ENCODE peak calls at places on chromosomes 16 and 17, in six cellular contexts. S is HL-60, L is progenitor cell of endocrine pancreas, B is choroid plexus epithelial cell, T is HFF-Myc, Q is PC-9. J is an unnamed sample.
A peak's percentile ranks its signal among the peaks of the same experiment; 100 is the strongest.

GRCh38 chr17:8961861-8962260 is 3.6 kb downstream of the PIK3R5 start:
- DNase-seq in S (no peak), L (no peak), B (no peak), T (no peak), Q (no peak), J (no peak)

GRCh38 chr16:70396209-70396904 is 42.5 kb downstream of the ST3GAL2 start:
- DNase-seq in S (peak; percentile 40), L (no peak), B (peak; percentile 19), T (peak; percentile 45), Q (no peak), J (no peak)

GRCh38 chr16:24163935-24164334 is 92.2 kb upstream of the CACNG3 start:
- DNase-seq in S (no peak), L (no peak), B (no peak), T (no peak), Q (no peak), J (no peak)

GRCh38 chr16:24011237-24011636 is 175.5 kb downstream of the PRKCB start:
- DNase-seq in S (no peak), L (no peak), B (no peak), T (no peak), Q (no peak), J (no peak)

GRCh38 chr17:17420561-17421269 is 56.1 kb upstream of the MED9 start:
- DNase-seq in S (peak; percentile 51), L (no peak), B (peak; percentile 82), T (no peak), Q (no peak), J (peak; percentile 97)

GRCh38 chr16:68915561-68915960 is 72.2 kb downstream of the TANGO6 start:
- DNase-seq in S (no peak), L (no peak), B (no peak), T (no peak), Q (no peak), J (no peak)

GRCh38 chr17:74864297-74864865 is 4.7 kb upstream of the GRIN2C start:
- DNase-seq in S (no peak), L (no peak), B (no peak), T (no peak), Q (no peak), J (no peak)

GRCh38 chr17:16215965-16216316 is 607 bp upstream of the NCOR1 start:
- DNase-seq in S (no peak), L (no peak), B (no peak), T (no peak), Q (no peak), J (no peak)

GRCh38 chr17:17782425-17783120 is 54.2 kb downstream of the SREBF1 start:
- DNase-seq in S (no peak), L (peak; percentile 44), B (no peak), T (no peak), Q (no peak), J (no peak)

GRCh38 chr17:4444782-4445473 is 11.2 kb downstream of the SPNS3 start:
- DNase-seq in S (no peak), L (no peak), B (no peak), T (no peak), Q (peak; percentile 79), J (no peak)

GRCh38 chr17:56297142-56297541 is 143.9 kb downstream of the ANKFN1 start:
- DNase-seq in S (no peak), L (no peak), B (peak; percentile 7), T (no peak), Q (no peak), J (no peak)

GRCh38 chr16:84048306-84048705 is 5.7 kb upstream of the SLC38A8 start:
- DNase-seq in S (no peak), L (peak; percentile 32), B (no peak), T (no peak), Q (no peak), J (no peak)

GRCh38 chr16:19717781-19718623 is at the start of the genes IQCK and KNOP1:
- DNase-seq in S (peak; percentile 84), L (peak; percentile 77), B (peak; percentile 92), T (peak; percentile 66), Q (peak; percentile 74), J (peak; percentile 90)

GRCh38 chr17:65750678-65751077 is 189.2 kb upstream of the AXIN2 start:
- DNase-seq in S (no peak), L (no peak), B (peak; percentile 96), T (peak; percentile 81), Q (peak; percentile 89), J (peak; percentile 87)

GRCh38 chr16:12228607-12229499 is 252.3 kb downstream of the SNX29 start:
- DNase-seq in S (peak; percentile 1), L (peak; percentile 22), B (peak; percentile 76), T (peak; percentile 72), Q (no peak), J (peak; percentile 64)

GRCh38 chr17:33369149-33369548 is 76.1 kb upstream of the ASIC2 start:
- DNase-seq in S (no peak), L (no peak), B (no peak), T (no peak), Q (no peak), J (no peak)

GRCh38 chr17:82235056-82235774 is 6.4 kb downstream of the SLC16A3 start:
- DNase-seq in S (no peak), L (no peak), B (no peak), T (no peak), Q (no peak), J (no peak)

GRCh38 chr17:83000738-83001137 is 78.7 kb upstream of the METRNL start:
- DNase-seq in S (no peak), L (no peak), B (no peak), T (no peak), Q (no peak), J (no peak)

GRCh38 chr17:17324616-17325015 is 21.4 kb downstream of the NT5M start:
- DNase-seq in S (no peak), L (no peak), B (no peak), T (no peak), Q (no peak), J (no peak)

GRCh38 chr16:35585411-35585810 is 2126.0 kb downstream of the TP53TG3F start:
- DNase-seq in S (no peak), L (no peak), B (no peak), T (no peak), Q (no peak), J (no peak)

GRCh38 chr16:65739518-65739917 is 617.7 kb upstream of the CDH11 start:
- DNase-seq in S (peak; percentile 26), L (no peak), B (no peak), T (no peak), Q (no peak), J (no peak)
- TF ChIP-seq CTCF in S (no peak), L (no peak), B (no peak), T (no peak), Q (no peak), J (no peak)

DNA sequence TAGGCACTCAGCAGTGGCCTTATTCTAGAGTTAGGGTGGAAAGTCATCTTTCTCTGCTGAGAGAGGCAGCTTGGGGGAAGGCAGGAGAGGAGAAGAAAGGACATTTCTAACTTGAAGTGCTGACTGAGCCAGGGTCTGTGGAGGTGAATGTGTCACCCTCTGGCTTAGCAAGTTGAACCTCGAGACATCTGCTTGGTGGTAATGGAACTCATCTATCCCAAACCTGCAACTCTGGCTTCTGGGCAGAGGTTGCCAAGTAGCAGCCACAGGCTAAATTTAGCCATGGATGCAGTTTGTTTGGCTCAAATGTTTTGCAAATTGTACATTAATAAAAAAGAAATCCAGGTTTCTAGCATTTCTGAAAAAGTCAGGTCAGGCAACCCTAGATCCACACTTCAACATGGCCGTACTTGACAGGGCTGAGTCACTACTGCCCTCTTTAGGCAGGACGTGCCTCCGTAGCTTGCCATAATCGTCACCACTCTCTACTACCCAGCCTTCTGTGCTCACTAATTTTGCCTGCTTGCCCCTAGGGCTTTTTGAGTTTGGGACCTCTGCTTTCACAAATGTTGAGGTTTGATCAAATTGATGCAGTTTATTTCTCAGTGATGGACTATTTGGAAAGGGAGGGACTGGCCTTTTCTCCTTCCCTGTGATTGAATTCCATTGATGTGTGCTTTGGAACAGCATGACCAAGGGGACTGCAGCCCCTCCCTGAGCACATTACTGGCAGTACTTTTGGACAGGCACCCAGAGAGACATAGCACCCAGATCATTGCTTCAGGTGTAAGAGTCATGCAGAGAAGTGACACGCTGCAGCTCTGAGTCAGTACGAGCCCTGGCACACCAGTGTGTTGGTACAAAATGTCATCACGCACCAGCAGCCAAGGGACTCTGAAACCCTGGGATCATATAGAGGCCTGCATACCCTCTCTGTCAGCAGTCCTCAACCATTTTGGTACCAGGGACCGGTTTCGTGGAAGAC is 5.2 kb downstream of the CDH13 start:
- DNase-seq in S (no peak), L (no peak), B (peak; percentile 49), T (no peak), Q (no peak), J (no peak)
- TF ChIP-seq CTCF in S (no peak), L (peak; percentile 29), B (peak; percentile 65), T (peak; percentile 40), Q (no peak), J (peak; percentile 30)

GRCh38 chr17:68461589-68461988 is 4.3 kb upstream of the WIPI1 start:
- DNase-seq in S (no peak), L (no peak), B (no peak), T (no peak), Q (no peak), J (no peak)

GRCh38 chr17:68462381-68463210 is 5.3 kb upstream of the WIPI1 start:
- DNase-seq in S (peak; percentile 57), L (peak; percentile 47), B (peak; percentile 91), T (peak; percentile 69), Q (peak; percentile 78), J (peak; percentile 88)

GRCh38 chr17:68461122-68461539 is 3.8 kb upstream of the WIPI1 start:
- DNase-seq in S (no peak), L (no peak), B (no peak), T (no peak), Q (no peak), J (no peak)

GRCh38 chr17:68460715-68461114 is 3.4 kb upstream of the WIPI1 start:
- DNase-seq in S (no peak), L (no peak), B (no peak), T (no peak), Q (no peak), J (no peak)

DNA sequence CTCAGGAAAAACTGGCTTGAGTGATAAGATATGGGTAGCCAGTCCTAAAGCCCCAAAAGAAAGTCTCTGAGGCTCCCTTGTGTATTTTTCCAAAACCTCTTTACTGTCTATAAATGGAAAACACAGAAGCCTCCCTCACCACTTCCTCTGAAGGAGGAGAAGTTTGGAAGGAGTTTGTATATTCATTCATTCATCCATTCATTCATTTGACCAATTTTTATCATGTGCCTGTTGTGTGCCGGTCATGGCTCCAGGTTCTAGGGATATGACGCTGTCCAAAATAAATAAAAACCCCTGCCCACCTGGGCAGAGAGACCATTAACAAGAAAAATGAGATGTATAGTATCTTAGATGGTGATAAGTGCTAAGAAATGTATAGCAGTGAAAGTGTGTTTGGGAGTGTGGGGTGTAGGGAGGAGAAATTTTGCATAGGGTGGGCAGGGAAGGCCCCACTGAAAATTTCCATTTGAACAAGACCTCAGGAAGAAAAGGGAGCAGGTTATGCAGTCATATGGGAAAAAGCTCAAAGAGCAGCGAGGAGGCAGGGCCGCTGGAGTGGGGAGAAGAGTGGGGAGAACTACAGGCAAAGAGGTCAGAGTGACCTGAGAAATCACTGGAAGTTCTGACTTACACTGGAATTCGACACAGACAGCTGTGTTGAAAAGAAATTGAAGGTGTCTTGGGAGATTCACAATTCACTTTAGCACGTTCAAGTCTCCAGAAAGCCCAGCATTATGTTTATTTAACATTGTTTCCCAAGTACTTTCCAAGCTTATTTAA is 6.1 kb upstream of the WIPI1 start:
- DNase-seq in S (no peak), L (no peak), B (no peak), T (no peak), Q (no peak), J (no peak)
- TF ChIP-seq CTCF in S (no peak), L (no peak), B (no peak), T (no peak), Q (peak; percentile 32), J (no peak)

GRCh38 chr16:74813109-74813641 is 38.6 kb upstream of the FA2H start:
- DNase-seq in S (peak; percentile 22), L (peak; percentile 88), B (peak; percentile 70), T (peak; percentile 26), Q (peak; percentile 60), J (peak; percentile 64)

GRCh38 chr16:74811911-74812310 is 37.3 kb upstream of the FA2H start:
- DNase-seq in S (no peak), L (no peak), B (no peak), T (no peak), Q (no peak), J (no peak)

GRCh38 chr16:74817851-74818250 is 43.2 kb upstream of the FA2H start:
- DNase-seq in S (no peak), L (no peak), B (no peak), T (no peak), Q (no peak), J (no peak)
- TF ChIP-seq CTCF in S (no peak), L (no peak), B (no peak), T (no peak), Q (no peak), J (peak; percentile 6)